ENCODE peak calls at places on chromosomes 4 and X, in six cellular contexts. P is SW480; B is CD8-positive, alpha-beta memory T cell; A is ascending aorta; C is NCI-H1694; I is mesothelial cell of epicardium. X is an unnamed sample.

GRCh38 chr4:109072595-109072994 is 229.9 kb downstream of the COL25A1 start:
- DNase-seq in P (no peak), B (no peak), A (no peak), C (no peak), I (no peak), X (no peak)

GRCh38 chrX:102995316-102995715 is 58.2 kb downstream of the RAB40AL start:
- DNase-seq in P (no peak), B (no peak), A (no peak), C (no peak), I (no peak), X (no peak)

GRCh38 chr4:163137581-163137980 is 29.1 kb downstream of the NAF1 start:
- DNase-seq in P (no peak), B (no peak), A (no peak), C (no peak), I (no peak), X (no peak)

GRCh38 chr4:1626151-1626550 is 58.0 kb downstream of the FAM53A start:
- DNase-seq in P (no peak), B (no peak), A (no peak), C (no peak), I (no peak), X (no peak)

GRCh38 chr4:57098945-57099344 is 11.2 kb downstream of the IGFBP7 start:
- DNase-seq in P (no peak), B (no peak), A (no peak), C (no peak), I (no peak), X (no peak)

GRCh38 chrX:124085063-124085462 is 123.6 kb downstream of the STAG2 start:
- DNase-seq in P (no peak), B (no peak), A (no peak), C (no peak), I (no peak), X (no peak)

GRCh38 chr4:95466791-95467190 is 82.0 kb downstream of the UNC5C start:
- DNase-seq in P (peak), B (no peak), A (no peak), C (no peak), I (no peak), X (no peak)

GRCh38 chr4:35966558-35966957 is 277.8 kb downstream of the ARAP2 start:
- DNase-seq in P (no peak), B (no peak), A (no peak), C (no peak), I (no peak), X (no peak)

GRCh38 chr4:53422367-53422766 is 44.9 kb downstream of the FIP1L1 start:
- DNase-seq in P (no peak), B (no peak), A (no peak), C (no peak), I (no peak), X (no peak)

GRCh38 chr4:23483320-23483958 is 406.4 kb downstream of the PPARGC1A start:
- DNase-seq in P (no peak), B (no peak), A (no peak), C (no peak), I (no peak), X (no peak)

GRCh38 chrX:115491766-115492165 is 69.2 kb upstream of the PLS3 start:
- DNase-seq in P (no peak), B (no peak), A (no peak), C (no peak), I (no peak), X (no peak)

GRCh38 chr4:67158669-67159068 is 386.6 kb downstream of the CENPC start:
- DNase-seq in P (no peak), B (no peak), A (no peak), C (no peak), I (no peak), X (no peak)

GRCh38 chr4:83618991-83619390 is 83.1 kb downstream of the GPAT3 start:
- DNase-seq in P (peak), B (no peak), A (no peak), C (no peak), I (no peak), X (peak)

GRCh38 chr4:38523524-38524448 is 140.2 kb upstream of the KLF3 start:
- DNase-seq in P (no peak), B (peak), A (no peak), C (no peak), I (no peak), X (no peak)

GRCh38 chrX:8201896-8202331 is 30.8 kb upstream of the VCX2 start:
- DNase-seq in P (no peak), B (no peak), A (no peak), C (no peak), I (no peak), X (no peak)

GRCh38 chrX:99095965-99096364 is 1314.1 kb downstream of the PCDH19 start:
- DNase-seq in P (no peak), B (no peak), A (no peak), C (no peak), I (no peak), X (no peak)

GRCh38 chrX:96563663-96564062 is 121.0 kb upstream of the DIAPH2 start:
- DNase-seq in P (no peak), B (no peak), A (no peak), C (no peak), I (no peak), X (no peak)

GRCh38 chrX:150332023-150332422 is 31.1 kb upstream of the MAMLD1 start:
- DNase-seq in P (no peak), B (no peak), A (no peak), C (no peak), I (no peak), X (no peak)

GRCh38 chrX:134406230-134406794 is 53.7 kb upstream of the HPRT1 start:
- DNase-seq in P (no peak), B (no peak), A (no peak), C (no peak), I (no peak), X (no peak)

GRCh38 chr4:3402409-3403103 is 39.2 kb upstream of the HGFAC start:
- DNase-seq in P (no peak), B (no peak), A (peak), C (no peak), I (no peak), X (no peak)

GRCh38 chr4:88818650-88819470 is 121.2 kb upstream of the NAP1L5 start:
- DNase-seq in P (peak), B (peak), A (no peak), C (peak), I (no peak), X (peak)

GRCh38 chr4:83043801-83044407 is 8.9 kb downstream of the COPS4 start:
- DNase-seq in P (no peak), B (no peak), A (no peak), C (no peak), I (no peak), X (no peak)

GRCh38 chr4:13933163-13933562 is 305.6 kb upstream of the BOD1L1 start:
- DNase-seq in P (no peak), B (no peak), A (no peak), C (no peak), I (no peak), X (no peak)

GRCh38 chrX:21438792-21439191 is 64.6 kb downstream of the CNKSR2 start:
- DNase-seq in P (no peak), B (no peak), A (no peak), C (no peak), I (no peak), X (no peak)

GRCh38 chr4:140152760-140153418 is 1.1 kb downstream of the MAML3 start:
- DNase-seq in P (peak), B (peak), A (peak), C (no peak), I (peak), X (peak)

GRCh38 chrX:48937065-48937907 is 18.5 kb upstream of the PIM2 start:
- DNase-seq in P (no peak), B (peak), A (peak), C (no peak), I (no peak), X (peak)